ENCODE peak calls at places on chromosomes 4 and X, in six cellular contexts. One of them, this sample, is unnamed.

GRCh38 chr4:3472411-3473141 is 9.5 kb downstream of the DOK7 start:
- DNase-seq in cardiac fibroblast: no peak
- DNase-seq in NCI-H510A treated with DMSO at 0.1 percent for 48 hours: no peak
- DNase-seq in stimulated activated CD4-positive, alpha-beta T cell treated with anti-CD3 and anti-CD28 coated beads, TNF-alpha, amount 100 ng/mL, for 4 hours: no peak
- DNase-seq in dermis microvascular lymphatic vessel endothelial cell: no peak
- DNase-seq in heart left ventricle: no peak
- DNase-seq in this sample: no peak

GRCh38 chr4:73776363-73776762 is 36.0 kb downstream of the CXCL8 start:
- DNase-seq in heart left ventricle: peak
- DNase-seq in NCI-H510A treated with DMSO at 0.1 percent for 48 hours: peak
- DNase-seq in dermis microvascular lymphatic vessel endothelial cell: peak
- DNase-seq in stimulated activated CD4-positive, alpha-beta T cell treated with anti-CD3 and anti-CD28 coated beads, TNF-alpha, amount 100 ng/mL, for 4 hours: no peak
- DNase-seq in cardiac fibroblast: peak
- DNase-seq in this sample: no peak

GRCh38 chr4:168558587-168558986 is 61.7 kb downstream of the PALLD start:
- DNase-seq in NCI-H510A treated with DMSO at 0.1 percent for 48 hours: no peak
- DNase-seq in dermis microvascular lymphatic vessel endothelial cell: peak
- DNase-seq in cardiac fibroblast: peak
- DNase-seq in heart left ventricle: no peak
- DNase-seq in stimulated activated CD4-positive, alpha-beta T cell treated with anti-CD3 and anti-CD28 coated beads, TNF-alpha, amount 100 ng/mL, for 4 hours: no peak
- DNase-seq in this sample: no peak

GRCh38 chr4:86014599-86014998 is 345.3 kb downstream of the MAPK10 start:
- DNase-seq in NCI-H510A treated with DMSO at 0.1 percent for 48 hours: no peak
- DNase-seq in cardiac fibroblast: peak
- DNase-seq in heart left ventricle: no peak
- DNase-seq in dermis microvascular lymphatic vessel endothelial cell: no peak
- DNase-seq in stimulated activated CD4-positive, alpha-beta T cell treated with anti-CD3 and anti-CD28 coated beads, TNF-alpha, amount 100 ng/mL, for 4 hours: no peak
- DNase-seq in this sample: no peak

GRCh38 chr4:160202802-160203201 is 1099.9 kb downstream of the RAPGEF2 start:
- DNase-seq in dermis microvascular lymphatic vessel endothelial cell: no peak
- DNase-seq in stimulated activated CD4-positive, alpha-beta T cell treated with anti-CD3 and anti-CD28 coated beads, TNF-alpha, amount 100 ng/mL, for 4 hours: no peak
- DNase-seq in cardiac fibroblast: no peak
- DNase-seq in heart left ventricle: no peak
- DNase-seq in NCI-H510A treated with DMSO at 0.1 percent for 48 hours: no peak
- DNase-seq in this sample: no peak

GRCh38 chr4:185134176-185134869 is 8.7 kb upstream of the SLC25A4 start:
- DNase-seq in heart left ventricle: no peak
- DNase-seq in NCI-H510A treated with DMSO at 0.1 percent for 48 hours: peak
- DNase-seq in dermis microvascular lymphatic vessel endothelial cell: peak
- DNase-seq in cardiac fibroblast: peak
- DNase-seq in stimulated activated CD4-positive, alpha-beta T cell treated with anti-CD3 and anti-CD28 coated beads, TNF-alpha, amount 100 ng/mL, for 4 hours: no peak
- DNase-seq in this sample: no peak

GRCh38 chrX:45428816-45429215 is 228.1 kb upstream of the DIPK2B start:
- DNase-seq in dermis microvascular lymphatic vessel endothelial cell: no peak
- DNase-seq in heart left ventricle: no peak
- DNase-seq in stimulated activated CD4-positive, alpha-beta T cell treated with anti-CD3 and anti-CD28 coated beads, TNF-alpha, amount 100 ng/mL, for 4 hours: no peak
- DNase-seq in NCI-H510A treated with DMSO at 0.1 percent for 48 hours: no peak
- DNase-seq in cardiac fibroblast: peak
- DNase-seq in this sample: no peak

GRCh38 chrX:119687661-119688413 is 5.1 kb downstream of the SEPTIN6 start:
- DNase-seq in dermis microvascular lymphatic vessel endothelial cell: no peak
- DNase-seq in NCI-H510A treated with DMSO at 0.1 percent for 48 hours: no peak
- DNase-seq in heart left ventricle: no peak
- DNase-seq in stimulated activated CD4-positive, alpha-beta T cell treated with anti-CD3 and anti-CD28 coated beads, TNF-alpha, amount 100 ng/mL, for 4 hours: no peak
- DNase-seq in cardiac fibroblast: no peak
- DNase-seq in this sample: no peak

GRCh38 chr4:58225460-58225859 is 1115.3 kb upstream of the IGFBP7 start:
- DNase-seq in NCI-H510A treated with DMSO at 0.1 percent for 48 hours: no peak
- DNase-seq in stimulated activated CD4-positive, alpha-beta T cell treated with anti-CD3 and anti-CD28 coated beads, TNF-alpha, amount 100 ng/mL, for 4 hours: no peak
- DNase-seq in heart left ventricle: no peak
- DNase-seq in dermis microvascular lymphatic vessel endothelial cell: no peak
- DNase-seq in cardiac fibroblast: no peak
- DNase-seq in this sample: no peak

GRCh38 chrX:111040377-111041017 is 55.5 kb upstream of the PAK3 start:
- DNase-seq in dermis microvascular lymphatic vessel endothelial cell: no peak
- DNase-seq in heart left ventricle: no peak
- DNase-seq in stimulated activated CD4-positive, alpha-beta T cell treated with anti-CD3 and anti-CD28 coated beads, TNF-alpha, amount 100 ng/mL, for 4 hours: no peak
- DNase-seq in cardiac fibroblast: peak
- DNase-seq in NCI-H510A treated with DMSO at 0.1 percent for 48 hours: no peak
- DNase-seq in this sample: no peak

GRCh38 chr4:180951312-180951711 is 1291.9 kb upstream of the TENM3 start:
- DNase-seq in stimulated activated CD4-positive, alpha-beta T cell treated with anti-CD3 and anti-CD28 coated beads, TNF-alpha, amount 100 ng/mL, for 4 hours: no peak
- DNase-seq in cardiac fibroblast: no peak
- DNase-seq in dermis microvascular lymphatic vessel endothelial cell: no peak
- DNase-seq in NCI-H510A treated with DMSO at 0.1 percent for 48 hours: no peak
- DNase-seq in heart left ventricle: no peak
- DNase-seq in this sample: no peak

GRCh38 chr4:7857993-7858392 is 81.7 kb downstream of the AFAP1 start:
- DNase-seq in NCI-H510A treated with DMSO at 0.1 percent for 48 hours: no peak
- DNase-seq in cardiac fibroblast: no peak
- DNase-seq in heart left ventricle: no peak
- DNase-seq in dermis microvascular lymphatic vessel endothelial cell: no peak
- DNase-seq in stimulated activated CD4-positive, alpha-beta T cell treated with anti-CD3 and anti-CD28 coated beads, TNF-alpha, amount 100 ng/mL, for 4 hours: no peak
- DNase-seq in this sample: no peak

GRCh38 chr4:121950680-121951569 is 935 bp downstream of the TRPC3 start:
- DNase-seq in heart left ventricle: peak
- DNase-seq in cardiac fibroblast: peak
- DNase-seq in NCI-H510A treated with DMSO at 0.1 percent for 48 hours: no peak
- DNase-seq in dermis microvascular lymphatic vessel endothelial cell: no peak
- DNase-seq in stimulated activated CD4-positive, alpha-beta T cell treated with anti-CD3 and anti-CD28 coated beads, TNF-alpha, amount 100 ng/mL, for 4 hours: peak
- DNase-seq in this sample: peak

GRCh38 chr4:67083496-67083895 is 461.8 kb downstream of the CENPC start:
- DNase-seq in stimulated activated CD4-positive, alpha-beta T cell treated with anti-CD3 and anti-CD28 coated beads, TNF-alpha, amount 100 ng/mL, for 4 hours: no peak
- DNase-seq in NCI-H510A treated with DMSO at 0.1 percent for 48 hours: no peak
- DNase-seq in dermis microvascular lymphatic vessel endothelial cell: no peak
- DNase-seq in cardiac fibroblast: no peak
- DNase-seq in heart left ventricle: no peak
- DNase-seq in this sample: no peak

GRCh38 chr4:185811509-185812364 is at the start of gene SORBS2:
- DNase-seq in NCI-H510A treated with DMSO at 0.1 percent for 48 hours: peak
- DNase-seq in dermis microvascular lymphatic vessel endothelial cell: no peak
- DNase-seq in stimulated activated CD4-positive, alpha-beta T cell treated with anti-CD3 and anti-CD28 coated beads, TNF-alpha, amount 100 ng/mL, for 4 hours: no peak
- DNase-seq in cardiac fibroblast: peak
- DNase-seq in heart left ventricle: no peak
- DNase-seq in this sample: no peak

GRCh38 chr4:128570380-128570779 is 239.1 kb upstream of the JADE1 start:
- DNase-seq in cardiac fibroblast: peak
- DNase-seq in stimulated activated CD4-positive, alpha-beta T cell treated with anti-CD3 and anti-CD28 coated beads, TNF-alpha, amount 100 ng/mL, for 4 hours: no peak
- DNase-seq in heart left ventricle: no peak
- DNase-seq in dermis microvascular lymphatic vessel endothelial cell: peak
- DNase-seq in NCI-H510A treated with DMSO at 0.1 percent for 48 hours: no peak
- DNase-seq in this sample: no peak

GRCh38 chr4:182102576-182102975 is 140.6 kb upstream of the TENM3 start:
- DNase-seq in cardiac fibroblast: no peak
- DNase-seq in NCI-H510A treated with DMSO at 0.1 percent for 48 hours: no peak
- DNase-seq in heart left ventricle: no peak
- DNase-seq in stimulated activated CD4-positive, alpha-beta T cell treated with anti-CD3 and anti-CD28 coated beads, TNF-alpha, amount 100 ng/mL, for 4 hours: no peak
- DNase-seq in dermis microvascular lymphatic vessel endothelial cell: no peak
- DNase-seq in this sample: no peak

GRCh38 chr4:88892646-88893045 is 164.3 kb downstream of the FAM13A start:
- DNase-seq in heart left ventricle: no peak
- DNase-seq in dermis microvascular lymphatic vessel endothelial cell: no peak
- DNase-seq in cardiac fibroblast: no peak
- DNase-seq in NCI-H510A treated with DMSO at 0.1 percent for 48 hours: no peak
- DNase-seq in stimulated activated CD4-positive, alpha-beta T cell treated with anti-CD3 and anti-CD28 coated beads, TNF-alpha, amount 100 ng/mL, for 4 hours: no peak
- DNase-seq in this sample: no peak

GRCh38 chr4:79540143-79540542 is 132.1 kb upstream of the GK2 start:
- DNase-seq in NCI-H510A treated with DMSO at 0.1 percent for 48 hours: no peak
- DNase-seq in dermis microvascular lymphatic vessel endothelial cell: no peak
- DNase-seq in cardiac fibroblast: no peak
- DNase-seq in stimulated activated CD4-positive, alpha-beta T cell treated with anti-CD3 and anti-CD28 coated beads, TNF-alpha, amount 100 ng/mL, for 4 hours: no peak
- DNase-seq in heart left ventricle: no peak
- DNase-seq in this sample: no peak

GRCh38 chr4:103012085-103012484 is 7.4 kb downstream of the SLC9B1 start:
- DNase-seq in stimulated activated CD4-positive, alpha-beta T cell treated with anti-CD3 and anti-CD28 coated beads, TNF-alpha, amount 100 ng/mL, for 4 hours: no peak
- DNase-seq in heart left ventricle: no peak
- DNase-seq in cardiac fibroblast: peak
- DNase-seq in dermis microvascular lymphatic vessel endothelial cell: no peak
- DNase-seq in NCI-H510A treated with DMSO at 0.1 percent for 48 hours: no peak
- DNase-seq in this sample: no peak

GRCh38 chr4:23855912-23856605 is 33.8 kb downstream of the PPARGC1A start:
- DNase-seq in stimulated activated CD4-positive, alpha-beta T cell treated with anti-CD3 and anti-CD28 coated beads, TNF-alpha, amount 100 ng/mL, for 4 hours: no peak
- DNase-seq in heart left ventricle: no peak
- DNase-seq in dermis microvascular lymphatic vessel endothelial cell: no peak
- DNase-seq in cardiac fibroblast: peak
- DNase-seq in NCI-H510A treated with DMSO at 0.1 percent for 48 hours: no peak
- DNase-seq in this sample: no peak

GRCh38 chr4:172143605-172144314 is 330.6 kb downstream of the GALNTL6 start:
- DNase-seq in cardiac fibroblast: no peak
- DNase-seq in heart left ventricle: no peak
- DNase-seq in dermis microvascular lymphatic vessel endothelial cell: no peak
- DNase-seq in stimulated activated CD4-positive, alpha-beta T cell treated with anti-CD3 and anti-CD28 coated beads, TNF-alpha, amount 100 ng/mL, for 4 hours: no peak
- DNase-seq in NCI-H510A treated with DMSO at 0.1 percent for 48 hours: no peak
- DNase-seq in this sample: no peak

GRCh38 chr4:102598102-102598758 is 97.1 kb downstream of the NFKB1 start:
- DNase-seq in cardiac fibroblast: peak
- DNase-seq in stimulated activated CD4-positive, alpha-beta T cell treated with anti-CD3 and anti-CD28 coated beads, TNF-alpha, amount 100 ng/mL, for 4 hours: no peak
- DNase-seq in heart left ventricle: no peak
- DNase-seq in dermis microvascular lymphatic vessel endothelial cell: no peak
- DNase-seq in NCI-H510A treated with DMSO at 0.1 percent for 48 hours: no peak
- DNase-seq in this sample: no peak

GRCh38 chr4:164193676-164194075 is 560.3 kb upstream of the SMIM31 start:
- DNase-seq in heart left ventricle: no peak
- DNase-seq in cardiac fibroblast: no peak
- DNase-seq in stimulated activated CD4-positive, alpha-beta T cell treated with anti-CD3 and anti-CD28 coated beads, TNF-alpha, amount 100 ng/mL, for 4 hours: no peak
- DNase-seq in dermis microvascular lymphatic vessel endothelial cell: no peak
- DNase-seq in NCI-H510A treated with DMSO at 0.1 percent for 48 hours: no peak
- DNase-seq in this sample: no peak

This sample was measured in stimulated activated effector memory CD8-positive, alpha-beta T cell treated with anti-CD3 and anti-CD28 coated beads, Interleukin-12 subunit alpha, Interleukin-12 subunit beta, amount 100 ng/mL, for 72 hours.